ENCODE peak calls at places on chromosomes 6 and 20, in seven cellular contexts. X is thoracic aorta, Z is A549, J is A673, U is ovary, S is left ventricle myocardium inferior, I is PC-3. P is an unnamed sample.

GRCh38 chr6:21935561-21936028 is 342.0 kb downstream of the SOX4 start:
- DNase-seq in X (no peak), Z (peak; percentile 41), J (peak; percentile 64), U (no peak), S (no peak), I (peak; percentile 69), P (no peak)

GRCh38 chr6:43012364-43012763 is 1.4 kb downstream of the MEA1 start:
- DNase-seq in X (no peak), Z (no peak), J (no peak), U (no peak), S (no peak), I (no peak), P (no peak)

GRCh38 chr6:96911171-96911570 is 13.4 kb upstream of the KLHL32 start:
- DNase-seq in X (no peak), Z (no peak), J (no peak), U (no peak), S (no peak), I (no peak), P (no peak)

GRCh38 chr6:88823998-88824397 is 139.4 kb downstream of the RNGTT start:
- DNase-seq in X (no peak), Z (peak; percentile 34), J (no peak), U (no peak), S (no peak), I (peak; percentile 76), P (no peak)

GRCh38 chr6:160256445-160256844 is 2.2 kb downstream of the SLC22A2 start:
- DNase-seq in X (no peak), Z (no peak), J (no peak), U (no peak), S (no peak), I (peak; percentile 82), P (no peak)

GRCh38 chr20:32793059-32793458 is 26.7 kb upstream of the MAPRE1 start:
- DNase-seq in X (no peak), Z (no peak), J (no peak), U (no peak), S (no peak), I (no peak), P (no peak)

GRCh38 chr20:15030826-15031225 is 693.4 kb upstream of the FLRT3 start:
- DNase-seq in X (no peak), Z (no peak), J (no peak), U (no peak), S (no peak), I (no peak), P (no peak)

GRCh38 chr6:122484760-122485159 is 13.2 kb upstream of the SERINC1 start:
- DNase-seq in X (no peak), Z (no peak), J (no peak), U (no peak), S (no peak), I (no peak), P (no peak)

GRCh38 chr6:164184410-164184809 is 769.9 kb downstream of the QKI start:
- DNase-seq in X (no peak), Z (no peak), J (no peak), U (no peak), S (no peak), I (no peak), P (no peak)

GRCh38 chr6:137040393-137040792 is 4.4 kb downstream of the IL20RA start:
- DNase-seq in X (no peak), Z (no peak), J (no peak), U (no peak), S (no peak), I (no peak), P (no peak)

GRCh38 chr20:60055740-60056139 is 97.5 kb downstream of the CDH26 start:
- DNase-seq in X (no peak), Z (no peak), J (peak; percentile 48), U (no peak), S (peak; percentile 57), I (no peak), P (no peak)

GRCh38 chr6:133553652-133554051 is 312.5 kb downstream of the EYA4 start:
- DNase-seq in X (no peak), Z (peak; percentile 74), J (peak; percentile 64), U (peak; percentile 65), S (no peak), I (peak; percentile 66), P (no peak)

GRCh38 chr6:51934098-51934497 is 153.3 kb downstream of the PKHD1 start:
- DNase-seq in X (no peak), Z (peak; percentile 31), J (peak; percentile 43), U (no peak), S (no peak), I (peak; percentile 16), P (no peak)

GRCh38 chr6:147906361-147906760 is 397.9 kb downstream of the SAMD5 start:
- DNase-seq in X (no peak), Z (no peak), J (no peak), U (no peak), S (no peak), I (peak; percentile 22), P (no peak)

GRCh38 chr20:9978395-9979004 is 56.3 kb upstream of the ANKEF1 start:
- DNase-seq in X (no peak), Z (peak; percentile 94), J (peak; percentile 91), U (peak; percentile 62), S (no peak), I (peak; percentile 92), P (peak; percentile 60)

GRCh38 chr20:50113420-50114224 is 672 bp upstream of the UBE2V1 start:
- DNase-seq in X (no peak), Z (no peak), J (no peak), U (no peak), S (no peak), I (no peak), P (peak; percentile 14)
- H3K4me1 ChIP-seq in X (peaks cover 62% of the 10 kb centered on the region), Z (peaks cover 53% of the 10 kb centered on the region), J (peaks cover 35% of the 10 kb centered on the region), U (peaks cover 10% of the 10 kb centered on the region), S (peaks cover 76% of the 10 kb centered on the region), I (peaks cover 50% of the 10 kb centered on the region), P (peaks cover 52% of the 10 kb centered on the region)

GRCh38 chr6:37607949-37608348 is 89.7 kb downstream of the MDGA1 start:
- DNase-seq in X (no peak), Z (no peak), J (peak; percentile 56), U (no peak), S (no peak), I (peak; percentile 42), P (peak; percentile 29)
- TF ChIP-seq CTCF in X (no peak), Z (no peak), J (peak; percentile 60), U (no peak), S (peak; percentile 38), I (peak; percentile 66), P (no peak)

GRCh38 chr6:41572613-41573012 is 26.4 kb downstream of the FOXP4 start:
- DNase-seq in X (no peak), Z (no peak), J (no peak), U (no peak), S (no peak), I (no peak), P (no peak)

GRCh38 chr6:41571066-41571780 is 25.0 kb downstream of the FOXP4 start:
- DNase-seq in X (no peak), Z (no peak), J (peak; percentile 32), U (no peak), S (no peak), I (no peak), P (no peak)

GRCh38 chr6:41568202-41568584 is 22.0 kb downstream of the FOXP4 start:
- DNase-seq in X (no peak), Z (no peak), J (no peak), U (no peak), S (no peak), I (no peak), P (no peak)

GRCh38 chr6:41568585-41569384 is 22.6 kb downstream of the FOXP4 start:
- DNase-seq in X (no peak), Z (peak; percentile 12), J (no peak), U (no peak), S (peak; percentile 38), I (no peak), P (no peak)

GRCh38 chr6:41570270-41570615 is 24.1 kb downstream of the FOXP4 start:
- DNase-seq in X (no peak), Z (no peak), J (no peak), U (no peak), S (no peak), I (no peak), P (no peak)
- H3K4me1 ChIP-seq in X (peaks cover 56% of the 10 kb centered on the region), Z (peaks cover 26% of the 10 kb centered on the region), J (peaks cover 27% of the 10 kb centered on the region), U (no peaks in the 10 kb centered on the region), S (peaks cover 44% of the 10 kb centered on the region), I (no peaks in the 10 kb centered on the region), P (peaks cover 18% of the 10 kb centered on the region)

DNA sequence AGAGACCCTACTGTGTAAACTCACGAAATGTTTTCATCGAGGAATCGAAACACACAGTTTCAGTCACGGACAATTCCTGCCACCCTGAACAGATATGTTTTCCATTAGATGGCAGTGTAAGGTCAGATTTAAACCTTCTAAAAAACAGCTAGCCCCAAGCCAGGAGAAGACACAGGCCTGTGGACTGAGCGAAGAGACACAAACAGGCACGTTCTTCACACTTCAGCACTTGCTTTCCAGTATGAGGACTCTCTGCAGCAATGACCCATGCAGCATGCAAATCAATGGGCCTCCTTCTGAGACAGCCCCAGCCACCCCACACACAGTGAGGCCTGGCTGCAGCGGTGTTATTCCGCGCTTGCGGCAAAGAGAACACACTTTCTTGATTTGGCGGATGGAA is 31.9 kb downstream of the HUS1B start:
- DNase-seq in X (no peak), Z (peak; percentile 18), J (peak; percentile 3), U (no peak), S (no peak), I (peak; percentile 9), P (no peak)
- TF ChIP-seq CTCF in X (no peak), Z (peak; percentile 8), J (no peak), U (no peak), S (peak; percentile 50), I (peak; percentile 39), P (no peak)

GRCh38 chr6:119331676-119332286 is 17.8 kb downstream of the MAN1A1 start:
- DNase-seq in X (no peak), Z (no peak), J (no peak), U (no peak), S (no peak), I (no peak), P (no peak)
- H3K4me1 ChIP-seq in X (peaks cover 9% of the 10 kb centered on the region), Z (no peaks in the 10 kb centered on the region), J (no peaks in the 10 kb centered on the region), U (peaks cover 3% of the 10 kb centered on the region), S (peaks cover 42% of the 10 kb centered on the region), I (no peaks in the 10 kb centered on the region), P (peaks cover 4% of the 10 kb centered on the region)